ENCODE peak calls at places on chromosomes 4 and X, in seven cellular contexts. T is heart left ventricle, O is HL-60, W is astrocyte, X is OCI-LY7, J is bronchial epithelial cell, U is heart right ventricle. I is an unnamed sample.

GRCh38 chrX:136272325-136272724 is 21.1 kb upstream of the MAP7D3 start:
- DNase-seq in J (no peak), O (no peak), U (no peak), X (no peak), T (no peak), W (no peak), I (peak)

GRCh38 chrX:67613366-67613765 is 69.5 kb downstream of the AR start:
- DNase-seq in O (no peak), J (no peak), T (no peak), X (no peak), U (no peak), W (peak), I (peak)

GRCh38 chr4:14650127-14650526 is 352.2 kb upstream of the CPEB2 start:
- DNase-seq in O (no peak), W (no peak), U (no peak), T (no peak), J (peak), X (no peak), I (no peak)

GRCh38 chrX:30580641-30581040 is 3.1 kb upstream of the TASL start:
- DNase-seq in T (no peak), X (no peak), U (no peak), J (peak), O (no peak), W (no peak), I (no peak)

GRCh38 chr4:184719407-184719806 is 14.5 kb downstream of the CENPU start:
- DNase-seq in U (no peak), W (no peak), J (no peak), T (no peak), O (no peak), X (no peak), I (no peak)

GRCh38 chr4:55255171-55255570 is 90.9 kb upstream of the SRD5A3 start:
- DNase-seq in W (peak), T (no peak), U (no peak), X (no peak), J (no peak), O (no peak), I (peak)

GRCh38 chr4:105155426-105155825 is 8.8 kb downstream of the TET2 start:
- DNase-seq in O (no peak), T (no peak), X (no peak), U (no peak), W (no peak), J (peak), I (peak)

GRCh38 chr4:20028694-20029093 is 223.0 kb upstream of the SLIT2 start:
- DNase-seq in J (peak), U (no peak), T (no peak), O (no peak), W (peak), X (no peak), I (no peak)

GRCh38 chr4:156476359-156476758 is 495.2 kb downstream of the PDGFC start:
- DNase-seq in O (no peak), J (peak), T (no peak), X (no peak), W (peak), U (no peak), I (peak)

GRCh38 chr4:818106-818921 is 7.6 kb downstream of the CPLX1 start:
- DNase-seq in J (no peak), X (no peak), U (no peak), O (no peak), T (no peak), W (no peak), I (no peak)

GRCh38 chr4:142556613-142557012 is 289.5 kb downstream of the INPP4B start:
- DNase-seq in W (no peak), U (no peak), T (no peak), O (no peak), X (no peak), J (no peak), I (no peak)

GRCh38 chrX:47513697-47514085 is 30.7 kb upstream of the ZNF41 start:
- DNase-seq in J (no peak), T (no peak), O (no peak), U (no peak), W (no peak), X (no peak), I (no peak)

GRCh38 chr4:2095236-2096072 is 36.3 kb downstream of the NAT8L start:
- DNase-seq in T (no peak), O (no peak), X (no peak), J (no peak), U (no peak), W (peak), I (no peak)

GRCh38 chrX:41705680-41706374 is 17.1 kb downstream of the GPR34 start:
- DNase-seq in X (peak), T (no peak), J (no peak), U (no peak), O (peak), W (no peak), I (no peak)

GRCh38 chr4:173531085-173531965 is 1.3 kb upstream of the HAND2 start:
- DNase-seq in T (peak), O (no peak), W (no peak), X (no peak), J (no peak), U (peak), I (no peak)

GRCh38 chr4:99461623-99462401 is 26.7 kb upstream of the ADH7 start:
- DNase-seq in W (no peak), X (no peak), T (no peak), O (no peak), U (no peak), J (no peak), I (no peak)

GRCh38 chrX:38126179-38126578 is 94.5 kb downstream of the SRPX start:
- DNase-seq in J (peak), W (no peak), U (no peak), T (no peak), X (no peak), O (no peak), I (no peak)

GRCh38 chrX:7219153-7219705 is 71.3 kb upstream of the PUDP start:
- DNase-seq in J (no peak), O (no peak), U (no peak), T (no peak), W (no peak), X (peak), I (no peak)

GRCh38 chr4:74109116-74109791 is 10.3 kb upstream of the CXCL2 start:
- DNase-seq in T (peak), O (peak), U (peak), J (peak), X (no peak), W (peak), I (peak)

GRCh38 chr4:67549123-67549522 is 3.8 kb upstream of the CENPC start:
- DNase-seq in T (no peak), J (peak), W (peak), O (no peak), X (peak), U (no peak), I (no peak)

DNA sequence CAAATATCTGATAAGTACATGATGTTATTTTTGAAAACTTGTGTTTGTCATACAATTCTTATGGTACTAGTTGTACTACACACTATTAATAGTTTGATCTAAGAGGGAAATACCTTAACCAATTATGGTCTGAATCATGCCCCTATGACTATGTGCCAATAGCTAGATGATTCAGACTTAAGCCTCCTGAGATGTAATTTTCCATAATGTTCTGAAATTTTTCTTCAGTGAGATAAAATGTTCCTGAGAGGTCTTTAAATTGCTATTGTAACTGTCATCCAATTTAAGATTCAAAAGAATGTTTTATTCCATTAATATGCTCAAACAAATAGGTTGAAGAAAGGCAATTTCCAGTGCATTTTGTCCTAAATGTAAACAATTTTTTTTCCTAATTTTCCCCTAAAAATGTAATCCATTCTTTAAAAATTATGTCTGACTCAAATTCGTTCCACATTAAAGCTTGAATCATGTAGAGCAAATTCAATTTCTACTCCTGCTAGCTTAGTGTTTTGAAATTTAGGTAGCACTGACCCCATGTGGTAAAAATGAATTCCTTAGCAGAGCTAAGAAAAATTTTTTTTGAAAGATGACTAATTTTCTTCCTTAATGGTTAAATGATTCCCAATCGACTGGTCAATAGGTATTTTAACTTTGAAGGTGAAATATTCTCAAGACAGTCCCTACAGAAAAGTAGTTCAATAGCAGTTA is 49.1 kb downstream of the APOOL start:
- DNase-seq in W (peak), O (no peak), U (no peak), J (peak), T (no peak), X (peak), I (peak)
- TF ChIP-seq CTCF in W (no peak), O (no peak), U (peak), J (no peak), T (peak), X (peak), I (peak)

DNA sequence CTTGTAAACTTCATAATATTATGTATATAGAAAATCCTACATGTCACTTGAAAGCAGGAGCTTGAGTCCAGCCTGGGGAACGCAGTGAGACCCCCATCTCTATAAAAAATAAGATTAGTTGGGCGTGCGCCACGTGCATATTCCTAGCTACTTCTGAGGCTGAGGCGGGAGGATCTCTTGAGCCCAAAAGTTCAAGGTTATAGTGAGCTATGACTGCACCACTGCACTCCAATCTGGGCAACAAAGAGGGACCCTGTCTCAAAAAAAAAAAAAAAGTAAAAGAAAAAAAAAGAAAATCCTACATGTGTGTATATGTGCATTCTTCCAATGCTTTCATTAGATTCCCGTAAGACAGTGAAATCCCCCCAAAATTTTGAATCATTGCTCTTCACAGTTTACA is 1.7 kb downstream of the SEC31A start:
- DNase-seq in J (no peak), U (no peak), W (no peak), O (no peak), X (no peak), T (no peak), I (no peak)
- H3K4me3 ChIP-seq in J (peak), U (no peak), W (peak), O (peak), X (peak), T (peak), I (peak)

GRCh38 chrX:55919367-55920221 is 202.0 kb downstream of the RRAGB start:
- DNase-seq in X (peak), U (no peak), J (no peak), O (no peak), T (no peak), W (no peak), I (no peak)
- TF ChIP-seq CTCF in X (peak), U (no peak), J (no peak), O (no peak), T (no peak), W (no peak), I (no peak)

DNA sequence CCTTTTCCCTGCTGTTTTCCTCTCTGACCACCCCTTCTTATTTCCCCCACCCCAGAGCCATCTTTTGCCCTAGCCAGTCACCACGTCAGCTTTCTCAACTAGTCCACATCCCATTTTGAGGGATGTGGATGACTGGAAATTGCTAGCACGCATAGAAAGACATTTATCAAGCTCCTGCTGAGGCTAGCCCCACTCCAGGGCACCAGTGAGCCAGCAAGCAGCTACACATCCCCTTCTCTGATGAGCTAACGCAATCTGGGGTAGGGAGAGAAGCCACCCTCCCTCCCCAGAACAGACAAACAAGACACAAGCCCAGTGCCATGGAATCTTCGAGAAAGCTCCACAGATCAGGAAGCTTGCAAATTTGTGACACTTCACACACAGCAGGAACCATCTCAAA is 1.2 kb downstream of the GABRE start:
- DNase-seq in X (no peak), T (no peak), O (no peak), U (no peak), W (no peak), J (peak), I (peak)
- H3K4me3 ChIP-seq in X (no peak), T (peak), O (no peak), U (peak), W (peak), J (peak), I (peak)

I was measured in AG10803.